ENCODE peak calls at places on chromosomes 6 and 20, in seven cellular contexts. X, P, M, J, T, V and N are unnamed samples.

GRCh38 chr6:3231213-3232016 is 4.0 kb upstream of the TUBB2B start:
- DNase-seq in X (peak; percentile 60), P (peak; percentile 78), M (no peak), J (peak; percentile 94), T (peak; percentile 93), V (peak; percentile 83), N (peak; percentile 83)

GRCh38 chr6:159037746-159038290 is 7.0 kb downstream of the TAGAP start:
- DNase-seq in X (no peak), P (no peak), M (no peak), J (no peak), T (no peak), V (no peak), N (no peak)

GRCh38 chr6:166806217-166806838 is 150.0 kb downstream of the RNASET2 start:
- DNase-seq in X (no peak), P (no peak), M (no peak), J (no peak), T (no peak), V (no peak), N (no peak)

GRCh38 chr6:3609388-3609787 is 142.1 kb downstream of the PXDC1 start:
- DNase-seq in X (no peak), P (no peak), M (no peak), J (no peak), T (no peak), V (no peak), N (no peak)

GRCh38 chr20:7285918-7286556 is 518.6 kb downstream of the BMP2 start:
- DNase-seq in X (peak; percentile 59), P (peak; percentile 90), M (no peak), J (peak; percentile 85), T (peak; percentile 87), V (peak; percentile 94), N (peak; percentile 48)

GRCh38 chr6:137878810-137879285 is 11.8 kb downstream of the TNFAIP3 start:
- DNase-seq in X (no peak), P (no peak), M (peak; percentile 74), J (no peak), T (peak; percentile 92), V (no peak), N (no peak)

GRCh38 chr6:30889921-30890645 is 5.8 kb downstream of the DDR1 start:
- DNase-seq in X (peak; percentile 87), P (no peak), M (peak; percentile 51), J (no peak), T (no peak), V (no peak), N (no peak)

GRCh38 chr20:45940053-45940452 is 5.6 kb downstream of the PCIF1 start:
- DNase-seq in X (no peak), P (no peak), M (no peak), J (no peak), T (no peak), V (no peak), N (no peak)

GRCh38 chr6:130969807-130970491 is 93.1 kb downstream of the EPB41L2 start:
- DNase-seq in X (no peak), P (peak; percentile 85), M (no peak), J (peak; percentile 14), T (no peak), V (peak; percentile 83), N (no peak)

GRCh38 chr6:94372229-94372628 is 952.9 kb upstream of the EPHA7 start:
- DNase-seq in X (no peak), P (no peak), M (no peak), J (no peak), T (no peak), V (no peak), N (no peak)

GRCh38 chr20:4064118-4064962 is 49.0 kb upstream of the RNF24 start:
- DNase-seq in X (peak; percentile 69), P (peak; percentile 97), M (peak; percentile 86), J (peak; percentile 93), T (peak; percentile 70), V (peak; percentile 95), N (peak; percentile 92)

GRCh38 chr6:11779308-11780096 is 899 bp upstream of the ADTRP start:
- DNase-seq in X (no peak), P (no peak), M (no peak), J (no peak), T (no peak), V (no peak), N (peak; percentile 46)

GRCh38 chr6:40116829-40117228 is 182.6 kb upstream of the MOCS1 start:
- DNase-seq in X (no peak), P (no peak), M (no peak), J (no peak), T (no peak), V (no peak), N (no peak)

GRCh38 chr20:33789109-33789857 is 21.9 kb upstream of the CHMP4B start:
- DNase-seq in X (peak; percentile 51), P (peak; percentile 86), M (no peak), J (peak; percentile 56), T (no peak), V (peak; percentile 96), N (peak; percentile 96)

DNA sequence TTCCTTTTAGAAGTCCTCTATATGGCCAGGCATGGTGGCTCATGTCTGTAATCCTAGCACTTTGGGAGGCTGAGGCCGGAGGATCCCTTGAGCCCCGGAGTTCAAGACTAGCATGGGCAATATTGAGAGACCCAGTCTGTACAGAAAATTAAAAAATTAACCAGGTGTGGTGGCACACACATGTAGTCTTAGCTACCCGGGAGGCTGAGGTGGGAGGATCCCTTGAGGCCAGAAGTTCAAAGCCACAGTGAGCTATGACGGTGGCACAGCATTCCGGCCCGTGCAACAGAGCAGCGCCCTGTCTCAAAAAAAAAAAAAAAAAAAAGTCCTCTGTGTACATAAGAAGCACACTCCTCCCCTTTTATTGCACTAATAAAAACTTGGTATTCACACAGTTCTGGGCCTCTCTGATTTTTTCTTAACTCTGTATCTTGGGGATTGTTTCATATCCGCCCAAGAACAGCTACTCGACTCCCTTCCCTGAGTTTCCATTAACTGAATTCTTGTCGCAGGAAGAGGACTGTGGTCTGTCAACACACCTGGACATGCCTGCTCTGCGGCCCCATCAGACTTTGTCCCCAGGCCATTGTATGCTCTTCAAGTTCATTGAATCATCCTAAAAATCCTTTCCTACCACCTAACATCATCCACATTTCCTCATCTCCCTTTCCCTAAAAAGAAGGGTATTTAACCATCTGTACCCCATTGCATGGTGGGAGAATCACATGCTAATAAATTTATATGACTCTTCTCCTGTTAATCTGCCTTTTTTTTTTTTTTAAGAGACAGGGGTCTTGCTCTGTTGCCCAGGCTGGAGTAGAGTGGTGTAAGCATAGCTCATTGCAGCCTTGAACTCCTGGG is 25.9 kb upstream of the PPP1R3G start:
- DNase-seq in X (no peak), P (no peak), M (no peak), J (no peak), T (no peak), V (no peak), N (peak; percentile 47)
- H3K4me1 ChIP-seq in X (no peaks in the 10 kb centered on the region), P (no peaks in the 10 kb centered on the region), M (no peaks in the 10 kb centered on the region), J (no peaks in the 10 kb centered on the region), T (peaks cover 6% of the 10 kb centered on the region), V (no peaks in the 10 kb centered on the region), N (no peaks in the 10 kb centered on the region)

DNA sequence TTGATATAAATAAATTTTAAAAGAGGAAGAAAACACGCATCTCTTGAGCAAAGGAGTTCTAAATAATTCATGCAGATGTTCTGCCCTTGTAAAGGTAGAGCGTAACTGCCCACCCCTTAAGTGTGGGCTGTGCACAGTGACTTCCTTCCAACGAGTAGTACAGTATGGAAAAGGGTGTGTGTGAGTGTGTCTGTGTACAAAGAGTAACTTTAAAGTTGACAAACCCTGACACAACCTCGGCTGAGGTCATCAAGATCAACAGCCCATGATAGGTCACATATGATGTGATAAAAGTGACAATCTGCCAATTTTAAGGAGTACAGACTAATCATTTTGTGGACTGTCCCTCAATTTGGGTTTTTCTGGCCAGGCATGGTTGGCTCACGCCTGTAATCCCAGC is 225.7 kb downstream of the ATXN1 start:
- DNase-seq in X (no peak), P (no peak), M (no peak), J (no peak), T (no peak), V (no peak), N (no peak)
- H3K4me1 ChIP-seq in X (peaks cover 5% of the 10 kb centered on the region), P (peaks cover 4% of the 10 kb centered on the region), M (no peaks in the 10 kb centered on the region), J (no peaks in the 10 kb centered on the region), T (peaks cover 10% of the 10 kb centered on the region), V (no peaks in the 10 kb centered on the region), N (no peaks in the 10 kb centered on the region)

GRCh38 chr6:13418838-13419237 is 68.6 kb downstream of the GFOD1 start:
- DNase-seq in X (no peak), P (no peak), M (no peak), J (peak; percentile 86), T (no peak), V (no peak), N (no peak)

GRCh38 chr6:13420269-13420668 is 67.1 kb downstream of the GFOD1 start:
- DNase-seq in X (no peak), P (no peak), M (no peak), J (no peak), T (no peak), V (peak; percentile 66), N (no peak)

GRCh38 chr6:13421425-13422057 is 65.9 kb downstream of the GFOD1 start:
- DNase-seq in X (no peak), P (no peak), M (no peak), J (no peak), T (peak; percentile 43), V (peak; percentile 55), N (no peak)

GRCh38 chr6:13419422-13419821 is 68.0 kb downstream of the GFOD1 start:
- DNase-seq in X (no peak), P (no peak), M (no peak), J (no peak), T (no peak), V (no peak), N (no peak)

DNA sequence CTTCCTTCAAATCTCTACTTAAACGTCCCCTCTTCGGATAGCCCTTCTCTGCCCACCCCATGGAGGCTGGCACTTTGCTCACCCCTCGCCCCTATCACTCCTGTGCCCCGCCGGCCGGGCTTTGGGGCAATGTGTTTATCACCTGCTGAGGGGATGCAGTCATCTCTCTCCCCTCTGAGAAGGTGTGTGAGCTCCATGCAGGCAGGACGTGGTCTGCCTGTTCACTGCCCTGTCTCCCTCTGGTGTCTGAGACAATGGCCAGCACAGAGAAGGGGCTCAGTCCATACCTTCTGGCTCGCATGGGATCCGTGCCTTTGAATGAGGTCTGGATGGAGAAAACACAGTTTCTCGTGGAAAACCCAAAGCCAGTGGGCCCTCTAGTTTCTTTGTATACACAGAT is 67.6 kb downstream of the GFOD1 start:
- DNase-seq in X (no peak), P (no peak), M (no peak), J (no peak), T (no peak), V (no peak), N (no peak)
- H3K4me1 ChIP-seq in X (no peaks in the 10 kb centered on the region), P (peaks cover 2% of the 10 kb centered on the region), M (peaks cover 16% of the 10 kb centered on the region), J (peaks cover 34% of the 10 kb centered on the region), T (peaks cover 29% of the 10 kb centered on the region), V (peaks cover 47% of the 10 kb centered on the region), N (peaks cover 3% of the 10 kb centered on the region)

GRCh38 chr20:34907616-34908469 is 31.4 kb downstream of the ACSS2 start:
- DNase-seq in X (peak; percentile 92), P (peak; percentile 84), M (no peak), J (peak; percentile 53), T (no peak), V (peak; percentile 90), N (no peak)

DNA sequence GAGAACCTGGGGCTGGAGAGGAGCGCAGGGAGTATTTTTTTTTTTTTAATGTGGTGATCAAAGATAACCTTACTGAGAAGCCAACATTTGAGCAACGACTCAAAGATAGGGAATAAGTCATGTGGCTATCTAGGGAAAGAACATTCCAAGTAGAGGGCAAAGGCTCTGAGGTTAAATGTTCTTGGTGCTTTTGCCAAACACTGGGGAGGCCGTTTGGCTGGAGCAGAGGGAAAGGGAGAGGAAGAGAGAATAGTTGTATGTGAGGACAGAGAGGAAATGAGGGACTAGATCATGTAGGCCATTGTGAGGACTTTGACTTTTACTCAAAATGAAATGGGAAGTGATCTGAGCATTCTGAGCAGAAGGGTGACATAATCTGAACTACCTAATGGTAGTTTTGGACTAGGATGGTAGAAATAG is 27.8 kb downstream of the ACSS2 start:
- DNase-seq in X (no peak), P (no peak), M (no peak), J (no peak), T (no peak), V (peak; percentile 52), N (no peak)
- H3K4me1 ChIP-seq in X (peaks cover 13% of the 10 kb centered on the region), P (peaks cover 14% of the 10 kb centered on the region), M (peaks cover 4% of the 10 kb centered on the region), J (peaks cover 17% of the 10 kb centered on the region), T (no peaks in the 10 kb centered on the region), V (peaks cover 14% of the 10 kb centered on the region), N (peaks cover 41% of the 10 kb centered on the region)

GRCh38 chr6:85463621-85464259 is 13.9 kb downstream of the NT5E start:
- DNase-seq in X (no peak), P (no peak), M (no peak), J (no peak), T (no peak), V (no peak), N (no peak)
- H3K4me1 ChIP-seq in X (peaks cover 7% of the 10 kb centered on the region), P (peaks cover 51% of the 10 kb centered on the region), M (peaks cover 20% of the 10 kb centered on the region), J (peaks cover 16% of the 10 kb centered on the region), T (peaks cover 22% of the 10 kb centered on the region), V (no peaks in the 10 kb centered on the region), N (no peaks in the 10 kb centered on the region)